ENCODE peak calls at places on chromosomes 2 and 18, in six cellular contexts. One of them, this sample, is unnamed.

GRCh38 chr18:62829936-62830335 is 114.6 kb downstream of the PHLPP1 start:
- DNase-seq in HepG2: no peak
- DNase-seq in HCT116: no peak
- DNase-seq in SK-N-SH: no peak
- DNase-seq in GM23338: no peak
- DNase-seq in K562: peak
- DNase-seq in this sample: no peak

GRCh38 chr18:37316468-37316867 is 249.1 kb downstream of the CELF4 start:
- DNase-seq in GM23338: no peak
- DNase-seq in HCT116: no peak
- DNase-seq in K562: no peak
- DNase-seq in SK-N-SH: no peak
- DNase-seq in HepG2: no peak
- DNase-seq in this sample: no peak

GRCh38 chr2:134280231-134280630 is 26.4 kb downstream of the MGAT5 start:
- DNase-seq in SK-N-SH: no peak
- DNase-seq in GM23338: no peak
- DNase-seq in K562: no peak
- DNase-seq in HepG2: no peak
- DNase-seq in HCT116: no peak
- DNase-seq in this sample: no peak

GRCh38 chr2:127411609-127412370 is 6.4 kb upstream of the PROC start:
- DNase-seq in GM23338: no peak
- DNase-seq in HepG2: no peak
- DNase-seq in HCT116: no peak
- DNase-seq in K562: no peak
- DNase-seq in SK-N-SH: no peak
- DNase-seq in this sample: peak

GRCh38 chr18:65975536-65975935 is 224.7 kb downstream of the CDH7 start:
- DNase-seq in HepG2: no peak
- DNase-seq in HCT116: no peak
- DNase-seq in K562: no peak
- DNase-seq in GM23338: no peak
- DNase-seq in SK-N-SH: no peak
- DNase-seq in this sample: peak

GRCh38 chr2:203763425-203764272 is 57.2 kb downstream of the CD28 start:
- DNase-seq in SK-N-SH: no peak
- DNase-seq in GM23338: no peak
- DNase-seq in HepG2: no peak
- DNase-seq in K562: no peak
- DNase-seq in HCT116: no peak
- DNase-seq in this sample: no peak

GRCh38 chr2:38076250-38076709 is 329 bp upstream of the CYP1B1 start:
- DNase-seq in GM23338: peak
- DNase-seq in HepG2: no peak
- DNase-seq in K562: no peak
- DNase-seq in HCT116: peak
- DNase-seq in SK-N-SH: peak
- DNase-seq in this sample: peak

GRCh38 chr2:7018261-7018701 is 101.1 kb downstream of the RNF144A start:
- DNase-seq in GM23338: no peak
- DNase-seq in HCT116: no peak
- DNase-seq in K562: no peak
- DNase-seq in HepG2: no peak
- DNase-seq in SK-N-SH: peak
- DNase-seq in this sample: no peak

GRCh38 chr2:48767330-48767729 is 11.8 kb upstream of the LHCGR start:
- DNase-seq in GM23338: peak
- DNase-seq in K562: no peak
- DNase-seq in HCT116: no peak
- DNase-seq in HepG2: no peak
- DNase-seq in SK-N-SH: no peak
- DNase-seq in this sample: no peak

GRCh38 chr2:178627401-178627800 is 147.1 kb downstream of the PLEKHA3 start:
- DNase-seq in K562: no peak
- DNase-seq in GM23338: peak
- DNase-seq in SK-N-SH: no peak
- DNase-seq in HCT116: no peak
- DNase-seq in HepG2: no peak
- DNase-seq in this sample: no peak

GRCh38 chr2:235283246-235283645 is 210.6 kb upstream of the AGAP1 start:
- DNase-seq in HepG2: no peak
- DNase-seq in K562: no peak
- DNase-seq in GM23338: no peak
- DNase-seq in SK-N-SH: no peak
- DNase-seq in HCT116: no peak
- DNase-seq in this sample: no peak

GRCh38 chr18:4394700-4395099 is 60.4 kb downstream of the DLGAP1 start:
- DNase-seq in HepG2: no peak
- DNase-seq in GM23338: no peak
- DNase-seq in HCT116: no peak
- DNase-seq in K562: no peak
- DNase-seq in SK-N-SH: no peak
- DNase-seq in this sample: no peak

GRCh38 chr2:73163522-73164367 is 38.6 kb upstream of the NOTO start:
- DNase-seq in HepG2: peak
- DNase-seq in SK-N-SH: peak
- DNase-seq in GM23338: peak
- DNase-seq in K562: peak
- DNase-seq in HCT116: peak
- DNase-seq in this sample: peak

GRCh38 chr2:121977326-121977725 is 221.9 kb downstream of the TSN start:
- DNase-seq in HepG2: no peak
- DNase-seq in SK-N-SH: no peak
- DNase-seq in HCT116: no peak
- DNase-seq in K562: no peak
- DNase-seq in GM23338: no peak
- DNase-seq in this sample: no peak
- H3K4me2 ChIP-seq in HepG2: no peak
- H3K4me2 ChIP-seq in SK-N-SH: no peak
- H3K4me2 ChIP-seq in HCT116: no peak
- H3K4me2 ChIP-seq in K562: no peak
- H3K4me2 ChIP-seq in GM23338: no peak
- H3K4me2 ChIP-seq in this sample: no peak

GRCh38 chr2:183069174-183069573 is 9.4 kb upstream of the DUSP19 start:
- DNase-seq in HepG2: no peak
- DNase-seq in K562: no peak
- DNase-seq in GM23338: peak
- DNase-seq in SK-N-SH: no peak
- DNase-seq in HCT116: no peak
- DNase-seq in this sample: no peak

GRCh38 chr2:183068561-183068960 is 10.0 kb upstream of the DUSP19 start:
- DNase-seq in SK-N-SH: no peak
- DNase-seq in HepG2: no peak
- DNase-seq in HCT116: no peak
- DNase-seq in K562: no peak
- DNase-seq in GM23338: no peak
- DNase-seq in this sample: no peak

GRCh38 chr2:183072177-183072576 is 6.4 kb upstream of the DUSP19 start:
- DNase-seq in SK-N-SH: no peak
- DNase-seq in GM23338: no peak
- DNase-seq in HCT116: no peak
- DNase-seq in HepG2: no peak
- DNase-seq in K562: no peak
- DNase-seq in this sample: no peak

DNA sequence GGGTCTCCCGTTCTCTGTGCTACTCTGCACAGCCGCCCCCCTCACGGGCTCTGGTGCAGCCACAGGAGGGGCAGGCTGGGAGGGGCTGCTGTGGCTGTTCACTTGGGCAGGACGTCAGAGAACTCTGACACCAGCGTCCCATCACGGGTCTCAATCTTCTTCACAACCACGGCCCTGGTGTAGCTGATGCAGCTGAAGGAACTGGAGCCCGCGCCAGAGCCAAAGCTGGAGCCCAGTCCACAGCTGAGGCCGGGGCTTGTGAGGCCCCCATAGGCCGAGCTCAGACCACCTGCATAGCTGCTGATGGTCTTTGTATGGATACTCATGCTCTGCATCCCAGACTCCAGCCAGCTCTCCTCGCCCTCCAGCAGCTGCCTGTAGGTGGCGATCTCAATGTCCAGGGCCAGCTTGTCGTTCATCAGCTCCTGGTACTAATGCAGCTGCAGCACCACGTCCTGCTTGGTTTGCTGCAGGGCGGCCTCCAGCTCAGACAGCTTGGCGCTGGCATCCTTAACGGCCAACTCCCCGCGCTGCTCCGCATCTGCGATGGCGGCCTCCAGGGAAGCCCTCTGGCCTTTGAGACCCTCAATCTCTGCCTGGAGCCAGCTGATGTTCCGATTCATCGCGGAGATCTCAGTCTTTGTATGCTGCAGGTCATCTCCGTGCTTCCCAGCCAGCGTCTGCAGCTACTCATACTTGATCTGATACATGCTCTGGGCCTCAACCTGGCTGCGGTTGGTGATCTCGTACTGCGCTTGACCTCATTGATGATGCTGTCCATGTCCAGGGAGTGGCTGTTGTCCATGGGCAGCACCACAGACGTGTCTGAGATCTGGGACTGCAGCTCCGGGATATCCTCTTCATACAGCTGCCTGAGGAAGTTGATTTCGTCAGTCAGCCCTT is 7.4 kb upstream of the DUSP19 start:
- DNase-seq in HepG2: peak
- DNase-seq in HCT116: no peak
- DNase-seq in K562: no peak
- DNase-seq in GM23338: peak
- DNase-seq in SK-N-SH: no peak
- DNase-seq in this sample: peak
- TF ChIP-seq POLR2AphosphoS5 in HepG2: no peak
- TF ChIP-seq POLR2AphosphoS5 in HCT116: no peak
- TF ChIP-seq POLR2AphosphoS5 in K562: no peak
- TF ChIP-seq POLR2AphosphoS5 in GM23338: no peak
- TF ChIP-seq POLR2AphosphoS5 in SK-N-SH: no peak
- TF ChIP-seq POLR2AphosphoS5 in this sample: no peak

GRCh38 chr2:42513252-42513918 is 19.6 kb upstream of the KCNG3 start:
- DNase-seq in HCT116: peak
- DNase-seq in K562: peak
- DNase-seq in HepG2: peak
- DNase-seq in GM23338: peak
- DNase-seq in SK-N-SH: peak
- DNase-seq in this sample: peak

GRCh38 chr2:42510191-42510929 is 16.6 kb upstream of the KCNG3 start:
- DNase-seq in HCT116: no peak
- DNase-seq in HepG2: no peak
- DNase-seq in SK-N-SH: peak
- DNase-seq in K562: no peak
- DNase-seq in GM23338: no peak
- DNase-seq in this sample: peak

GRCh38 chr2:42516418-42516817 is 22.6 kb upstream of the KCNG3 start:
- DNase-seq in HCT116: no peak
- DNase-seq in SK-N-SH: no peak
- DNase-seq in K562: no peak
- DNase-seq in HepG2: no peak
- DNase-seq in GM23338: no peak
- DNase-seq in this sample: no peak

GRCh38 chr2:42510930-42511271 is 17.1 kb upstream of the KCNG3 start:
- DNase-seq in HCT116: no peak
- DNase-seq in GM23338: no peak
- DNase-seq in K562: no peak
- DNase-seq in HepG2: no peak
- DNase-seq in SK-N-SH: no peak
- DNase-seq in this sample: no peak
- H3K4me2 ChIP-seq in HCT116: no peak
- H3K4me2 ChIP-seq in GM23338: no peak
- H3K4me2 ChIP-seq in K562: no peak
- H3K4me2 ChIP-seq in HepG2: peak
- H3K4me2 ChIP-seq in SK-N-SH: peak
- H3K4me2 ChIP-seq in this sample: peak

GRCh38 chr2:191677646-191678436 is at the start of gene NABP1:
- DNase-seq in GM23338: peak
- DNase-seq in SK-N-SH: peak
- DNase-seq in HCT116: peak
- DNase-seq in K562: peak
- DNase-seq in HepG2: peak
- DNase-seq in this sample: peak
- TF ChIP-seq POLR2AphosphoS5 in GM23338: peak
- TF ChIP-seq POLR2AphosphoS5 in SK-N-SH: peak
- TF ChIP-seq POLR2AphosphoS5 in HCT116: peak
- TF ChIP-seq POLR2AphosphoS5 in K562: peak
- TF ChIP-seq POLR2AphosphoS5 in HepG2: peak
- TF ChIP-seq POLR2AphosphoS5 in this sample: peak

GRCh38 chr2:3578987-3579386 is 3.9 kb downstream of the RPS7 start:
- DNase-seq in HepG2: no peak
- DNase-seq in GM23338: no peak
- DNase-seq in SK-N-SH: no peak
- DNase-seq in HCT116: no peak
- DNase-seq in K562: no peak
- DNase-seq in this sample: no peak
- H3K4me2 ChIP-seq in HepG2: peak
- H3K4me2 ChIP-seq in GM23338: peak
- H3K4me2 ChIP-seq in SK-N-SH: peak
- H3K4me2 ChIP-seq in HCT116: no peak
- H3K4me2 ChIP-seq in K562: no peak
- H3K4me2 ChIP-seq in this sample: peak

DNA sequence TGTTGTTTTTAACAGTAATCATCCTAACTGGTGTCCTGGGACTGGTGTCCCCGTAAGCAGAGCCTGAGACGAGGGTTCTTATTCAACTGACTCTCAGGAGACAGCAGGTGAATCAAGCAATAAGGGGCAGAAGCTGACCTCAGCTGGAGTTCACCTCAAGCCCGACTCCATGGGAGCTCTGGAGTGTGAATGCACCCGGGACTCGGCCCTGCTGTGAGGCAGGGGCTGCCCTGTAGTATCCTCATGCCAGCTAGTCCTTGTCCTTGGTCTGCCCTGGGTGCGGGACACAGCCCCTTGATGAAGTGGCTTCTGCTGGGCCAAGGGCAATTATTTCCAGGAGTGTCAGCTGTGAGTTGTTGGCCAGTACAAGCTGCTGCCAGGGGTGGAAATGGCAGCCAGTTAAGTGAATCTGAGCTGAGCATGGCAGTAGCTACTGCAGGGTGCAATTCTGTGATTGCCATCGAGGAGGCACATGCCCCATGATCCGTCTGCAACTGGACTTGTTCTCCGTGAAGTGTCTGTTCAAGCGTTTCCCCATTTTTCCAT is 54.9 kb upstream of the OTOS start:
- DNase-seq in K562: no peak
- DNase-seq in GM23338: no peak
- DNase-seq in SK-N-SH: no peak
- DNase-seq in HCT116: no peak
- DNase-seq in HepG2: no peak
- DNase-seq in this sample: no peak
- TF ChIP-seq POLR2AphosphoS5 in K562: no peak
- TF ChIP-seq POLR2AphosphoS5 in GM23338: no peak
- TF ChIP-seq POLR2AphosphoS5 in SK-N-SH: no peak
- TF ChIP-seq POLR2AphosphoS5 in HCT116: no peak
- TF ChIP-seq POLR2AphosphoS5 in HepG2: no peak
- TF ChIP-seq POLR2AphosphoS5 in this sample: no peak

This sample was measured in endothelial cell of umbilical vein.